ENCODE peak calls at places on chromosomes 4 and X, in nine cellular contexts. M is HL-60; E is heart right ventricle; V is foreskin fibroblast; G is CD8-positive, alpha-beta T cell; D is stomach; P is body of pancreas; Q is Peyer's patch; K is GM12864. S is an unnamed sample.

GRCh38 chr4:132863619-132864018 is 285.5 kb upstream of the PCDH10 start:
- DNase-seq in M (no peak), E (no peak), V (no peak), G (no peak), D (no peak), P (no peak), Q (no peak), K (no peak), S (no peak)

GRCh38 chr4:83599183-83599582 is 63.3 kb downstream of the GPAT3 start:
- DNase-seq in M (no peak), E (no peak), V (no peak), G (no peak), D (no peak), P (no peak), Q (no peak), K (peak), S (no peak)

GRCh38 chr4:47017081-47017480 is 14.3 kb upstream of the GABRB1 start:
- DNase-seq in M (no peak), E (no peak), V (no peak), G (no peak), D (no peak), P (no peak), Q (no peak), K (no peak), S (no peak)

GRCh38 chrX:132433551-132433950 is 55.3 kb downstream of the MBNL3 start:
- DNase-seq in M (no peak), E (no peak), V (no peak), G (no peak), D (no peak), P (no peak), Q (no peak), K (no peak), S (no peak)

GRCh38 chr4:37719021-37719420 is 32.8 kb upstream of the RELL1 start:
- DNase-seq in M (no peak), E (no peak), V (no peak), G (no peak), D (no peak), P (no peak), Q (no peak), K (no peak), S (no peak)

GRCh38 chrX:153731845-153732215 is 7.2 kb downstream of the ABCD1 start:
- DNase-seq in M (no peak), E (no peak), V (no peak), G (no peak), D (no peak), P (no peak), Q (no peak), K (no peak), S (no peak)

GRCh38 chr4:19074061-19074460 is 1052.5 kb upstream of the LCORL start:
- DNase-seq in M (no peak), E (no peak), V (no peak), G (no peak), D (no peak), P (no peak), Q (no peak), K (no peak), S (no peak)

GRCh38 chr4:20445933-20446723 is 194.4 kb downstream of the SLIT2 start:
- DNase-seq in M (no peak), E (no peak), V (no peak), G (no peak), D (no peak), P (no peak), Q (no peak), K (no peak), S (no peak)

GRCh38 chr4:22625301-22625700 is 67.4 kb upstream of the GBA3 start:
- DNase-seq in M (no peak), E (no peak), V (no peak), G (no peak), D (no peak), P (no peak), Q (no peak), K (no peak), S (no peak)

GRCh38 chr4:33470805-33471204 is 2750.6 kb downstream of the PCDH7 start:
- DNase-seq in M (no peak), E (no peak), V (no peak), G (no peak), D (no peak), P (no peak), Q (no peak), K (no peak), S (no peak)

GRCh38 chr4:14582658-14583057 is 419.6 kb upstream of the CPEB2 start:
- DNase-seq in M (no peak), E (no peak), V (no peak), G (no peak), D (no peak), P (no peak), Q (no peak), K (no peak), S (no peak)

GRCh38 chrX:74774988-74775387 is 150.3 kb downstream of the NEXMIF start:
- DNase-seq in M (no peak), E (no peak), V (no peak), G (no peak), D (no peak), P (no peak), Q (no peak), K (no peak), S (no peak)

GRCh38 chrX:120308959-120309872 is 2.0 kb downstream of the TMEM255A start:
- DNase-seq in M (peak), E (peak), V (no peak), G (peak), D (peak), P (peak), Q (no peak), K (peak), S (peak)
- TF ChIP-seq CTCF in M (peak), E (no peak), V (peak), G (peak), D (no peak), P (peak), Q (peak), K (peak), S (peak)

GRCh38 chrX:129982300-129983246 is at the start of gene BCORL1:
- DNase-seq in M (peak), E (peak), V (peak), G (peak), D (peak), P (peak), Q (peak), K (peak), S (peak)

GRCh38 chrX:129981752-129982299 is 609 bp upstream of the BCORL1 start:
- DNase-seq in M (no peak), E (no peak), V (no peak), G (no peak), D (no peak), P (no peak), Q (peak), K (no peak), S (no peak)

GRCh38 chrX:129980043-129980442 is 2.4 kb upstream of the BCORL1 start:
- DNase-seq in M (peak), E (peak), V (no peak), G (peak), D (peak), P (peak), Q (peak), K (no peak), S (no peak)

GRCh38 chrX:129980540-129981206 is 1.8 kb upstream of the BCORL1 start:
- DNase-seq in M (no peak), E (peak), V (no peak), G (peak), D (peak), P (peak), Q (peak), K (no peak), S (no peak)

DNA sequence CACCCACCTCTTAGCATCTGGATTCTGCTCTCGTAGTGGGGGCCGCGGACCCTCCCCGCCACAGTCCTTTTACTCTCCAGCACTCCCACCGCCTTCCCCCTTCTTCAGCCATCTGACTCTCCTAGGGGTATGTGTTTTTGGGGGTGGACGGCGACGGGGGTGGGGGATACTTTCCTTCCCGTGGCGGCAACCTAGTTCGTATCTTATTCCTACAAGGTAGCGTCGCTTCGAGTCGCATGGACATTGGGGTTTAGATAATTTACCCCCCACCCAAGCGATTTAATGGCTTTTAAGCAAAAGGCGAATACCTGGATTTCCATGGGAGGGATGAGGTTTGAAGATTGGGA is 1.3 kb upstream of the BCORL1 start:
- DNase-seq in M (no peak), E (no peak), V (no peak), G (no peak), D (no peak), P (no peak), Q (no peak), K (no peak), S (no peak)
- H3K4me3 ChIP-seq in M (no peak), E (no peak), V (peak), G (peak), D (no peak), P (peak), Q (no peak), K (peak), S (no peak)

GRCh38 chrX:118254611-118255010 is 91.3 kb upstream of the WDR44 start:
- DNase-seq in M (peak), E (peak), V (no peak), G (peak), D (peak), P (peak), Q (no peak), K (peak), S (peak)
- TF ChIP-seq CTCF in M (peak), E (peak), V (peak), G (peak), D (peak), P (peak), Q (peak), K (peak), S (peak)

GRCh38 chr4:25233194-25233593 is 639 bp upstream of the PI4K2B start:
- DNase-seq in M (no peak), E (no peak), V (no peak), G (no peak), D (no peak), P (no peak), Q (no peak), K (no peak), S (no peak)
- H3K4me3 ChIP-seq in M (peak), E (peak), V (peak), G (peak), D (peak), P (no peak), Q (peak), K (peak), S (peak)

GRCh38 chr4:30269850-30270249 is 450.3 kb upstream of the PCDH7 start:
- DNase-seq in M (no peak), E (no peak), V (no peak), G (no peak), D (no peak), P (no peak), Q (no peak), K (no peak), S (no peak)
- TF ChIP-seq CTCF in M (no peak), E (no peak), V (no peak), G (no peak), D (no peak), P (no peak), Q (no peak), K (no peak), S (no peak)

GRCh38 chr4:60589425-60589824 is 610.7 kb upstream of the ADGRL3 start:
- DNase-seq in M (no peak), E (no peak), V (no peak), G (no peak), D (no peak), P (no peak), Q (no peak), K (no peak), S (no peak)

GRCh38 chr4:60590116-60590515 is 610.0 kb upstream of the ADGRL3 start:
- DNase-seq in M (no peak), E (no peak), V (no peak), G (no peak), D (no peak), P (no peak), Q (no peak), K (no peak), S (no peak)

DNA sequence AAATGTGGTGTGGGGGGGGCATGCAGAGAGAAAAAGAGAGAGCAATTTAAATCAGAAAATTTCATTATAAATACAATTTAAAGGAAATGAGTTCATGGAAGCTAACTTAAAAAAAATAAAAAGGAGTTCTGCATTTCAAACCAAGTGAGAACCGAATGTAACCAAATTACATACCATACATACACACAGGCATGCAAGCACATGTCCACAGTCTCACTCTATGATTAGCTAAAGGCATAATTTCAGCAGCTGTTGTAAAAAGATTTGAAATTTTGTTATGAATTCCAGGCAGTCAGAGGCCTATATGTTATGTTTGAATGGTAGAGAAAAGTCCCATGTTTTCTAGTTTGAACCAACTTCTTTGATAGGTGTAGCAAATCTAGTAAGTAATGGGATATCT is 611.6 kb upstream of the ADGRL3 start:
- DNase-seq in M (no peak), E (no peak), V (no peak), G (no peak), D (no peak), P (no peak), Q (no peak), K (no peak), S (no peak)
- H3K4me3 ChIP-seq in M (no peak), E (no peak), V (no peak), G (no peak), D (no peak), P (no peak), Q (no peak), K (no peak), S (no peak)

GRCh38 chrX:18390941-18391538 is 34.4 kb upstream of the CDKL5 start:
- DNase-seq in M (no peak), E (peak), V (peak), G (peak), D (peak), P (peak), Q (peak), K (peak), S (peak)

GRCh38 chrX:18394477-18394876 is 30.9 kb upstream of the CDKL5 start:
- DNase-seq in M (no peak), E (no peak), V (no peak), G (no peak), D (no peak), P (no peak), Q (no peak), K (no peak), S (peak)

DNA sequence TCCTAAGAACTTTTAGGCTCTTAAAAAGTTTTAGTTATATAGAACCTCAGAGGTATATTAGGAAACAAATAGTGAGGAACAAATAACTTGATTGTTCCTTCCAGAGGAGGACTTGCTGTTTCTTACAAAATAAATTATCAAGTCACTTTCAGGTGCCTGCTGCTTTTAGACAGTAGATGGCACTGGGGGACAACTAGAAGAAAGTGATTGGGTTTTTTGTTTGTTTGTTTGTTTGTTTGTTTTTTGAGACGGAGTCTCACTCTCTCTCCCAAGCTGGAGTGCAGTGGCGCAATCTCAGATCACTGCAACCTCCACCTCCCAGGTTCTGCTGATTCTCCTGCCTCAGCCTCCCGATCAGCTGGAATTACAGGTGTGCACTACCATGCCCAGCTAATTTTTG is 35.4 kb upstream of the CDKL5 start:
- DNase-seq in M (no peak), E (no peak), V (no peak), G (no peak), D (no peak), P (no peak), Q (no peak), K (no peak), S (no peak)
- TF ChIP-seq CTCF in M (no peak), E (no peak), V (no peak), G (no peak), D (no peak), P (no peak), Q (no peak), K (peak), S (no peak)

DNA sequence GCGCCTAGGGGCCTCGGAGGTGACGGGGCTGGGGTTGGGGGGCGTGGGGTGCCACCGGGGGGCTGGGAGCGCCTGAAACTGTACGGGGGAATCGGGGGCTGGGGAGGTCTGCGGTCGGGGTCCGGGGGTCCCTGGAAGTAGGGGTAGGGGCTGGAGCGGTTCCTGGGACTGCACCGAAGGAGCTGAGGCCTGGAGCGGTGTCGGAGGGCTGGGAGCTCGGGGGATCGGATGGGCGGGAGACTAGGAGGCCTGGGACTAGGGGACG is 391 bp downstream of the AKAP17A start:
- DNase-seq in M (no peak), E (no peak), V (no peak), G (no peak), D (no peak), P (no peak), Q (no peak), K (no peak), S (no peak)
- H3K4me3 ChIP-seq in M (peak), E (peak), V (peak), G (peak), D (peak), P (peak), Q (peak), K (peak), S (peak)

GRCh38 chr4:175560628-175561027 is 251.4 kb downstream of the GPM6A start:
- DNase-seq in M (no peak), E (no peak), V (no peak), G (no peak), D (no peak), P (no peak), Q (no peak), K (no peak), S (peak)
- TF ChIP-seq CTCF in M (no peak), E (peak), V (no peak), G (no peak), D (no peak), P (peak), Q (peak), K (no peak), S (peak)

S was measured in astrocyte of the cerebellum.